ENCODE peak calls at places on chromosome 21, in ten cellular contexts. C is NAMALWA; P is NCI-H1092 treated with DMSO at 0.1 percent for 48 hours; R is GM10248; L is stimulated activated CD4-positive, alpha-beta T cell treated with anti-CD3 and anti-CD28 coated beads, Interleukin-1b, Interleukin-23, amount 100 ng/mL, for 24 hours; A is GDM1; D is activated effector memory CD4-positive, alpha-beta T cell treated with Interleukin-2 at 50 U/mL for 16 hours; G is activated naive CD4-positive, alpha-beta T cell treated with anti-CD3 and anti-CD28 coated beads, Interleukin-2, amount 50 U/mL, for 72 hours; B is effector memory CD4-positive, alpha-beta T cell; T is cerebellar cortex. F is an unnamed sample.

GRCh38 chr21:34795152-34796141 is 126.7 kb downstream of the CLIC6 start:
- DNase-seq in A (no peak), D (no peak), G (no peak), L (no peak), T (no peak), R (no peak), P (peak; percentile 57), B (no peak), C (no peak), F (no peak)

GRCh38 chr21:20443558-20444155 is 554.6 kb upstream of the NCAM2 start:
- DNase-seq in D (no peak), B (no peak), P (peak; percentile 17), A (peak; percentile 7), C (peak; percentile 51), T (peak; percentile 4), L (no peak), R (no peak), G (no peak), F (peak; percentile 14)

GRCh38 chr21:44940116-44940631 is 345 bp downstream of the SLX9 start:
- DNase-seq in G (no peak), L (no peak), D (no peak), A (no peak), B (no peak), P (no peak), C (peak; percentile 50), T (no peak), R (no peak), F (no peak)

GRCh38 chr21:35449846-35450245 is 400.7 kb upstream of the RUNX1 start:
- DNase-seq in T (no peak), A (no peak), R (no peak), D (no peak), L (no peak), P (no peak), B (no peak), C (no peak), G (no peak), F (no peak)

GRCh38 chr21:31476551-31477120 is 132.6 kb upstream of the TIAM1 start:
- DNase-seq in R (no peak), T (peak; percentile 71), A (no peak), C (no peak), P (no peak), G (no peak), D (no peak), L (no peak), B (no peak), F (no peak)

GRCh38 chr21:43343992-43344886 is 82.7 kb downstream of the SIK1 start:
- DNase-seq in B (no peak), P (peak; percentile 84), A (no peak), R (no peak), T (peak; percentile 53), D (no peak), L (no peak), G (no peak), C (no peak), F (no peak)

GRCh38 chr21:36839123-36839522 is 127.3 kb downstream of the HLCS start:
- DNase-seq in R (no peak), P (peak; percentile 26), A (no peak), D (no peak), B (no peak), L (no peak), C (no peak), G (no peak), T (no peak), F (no peak)

GRCh38 chr21:32132911-32133310 is 145.9 kb downstream of the MIS18A start:
- DNase-seq in R (no peak), C (no peak), D (no peak), B (no peak), G (no peak), L (no peak), T (no peak), P (no peak), A (no peak), F (no peak)

GRCh38 chr21:34544032-34544496 is 32.1 kb upstream of the KCNE1 start:
- DNase-seq in P (peak; percentile 38), T (peak; percentile 46), B (no peak), R (no peak), A (peak; percentile 15), D (no peak), G (no peak), C (peak; percentile 86), L (peak; percentile 19), F (peak; percentile 32)

GRCh38 chr21:34846601-34847112 is 177.9 kb downstream of the CLIC6 start:
- DNase-seq in D (no peak), B (no peak), C (no peak), T (no peak), R (no peak), A (no peak), G (no peak), P (no peak), L (no peak), F (no peak)

GRCh38 chr21:42433946-42434551 is 30.3 kb downstream of the UBASH3A start:
- DNase-seq in G (no peak), C (no peak), T (no peak), B (no peak), A (no peak), D (no peak), R (no peak), P (no peak), L (no peak), F (no peak)

GRCh38 chr21:31873275-31873695 is 465 bp downstream of the HUNK start:
- DNase-seq in R (no peak), G (no peak), T (no peak), P (peak; percentile 40), A (no peak), L (no peak), C (peak; percentile 33), D (no peak), B (no peak), F (peak; percentile 47)

GRCh38 chr21:35925497-35925896 is 134.8 kb downstream of the SETD4 start:
- DNase-seq in T (no peak), P (peak; percentile 44), L (no peak), C (no peak), B (no peak), R (no peak), D (no peak), G (no peak), A (no peak), F (no peak)

GRCh38 chr21:34790341-34790740 is 121.5 kb downstream of the CLIC6 start:
- DNase-seq in P (peak; percentile 46), G (no peak), R (no peak), L (no peak), T (no peak), B (no peak), A (no peak), D (no peak), C (no peak), F (no peak)